ENCODE peak calls at places on chromosome X, in four cellular contexts. S is SK-N-SH, E is HepG2, Y is MM.1S. O is an unnamed sample.
A peak's percentile ranks its signal among the peaks of the same experiment; 100 is the strongest.

GRCh38 chrX:23786268-23786815 is 3.4 kb downstream of the SAT1 start:
- DNase-seq in Y (no peak), S (no peak), E (no peak), O (no peak)

GRCh38 chrX:15349046-15349445 is 13.7 kb upstream of the PIGA start:
- DNase-seq in E (peak; percentile 55), S (peak; percentile 62), Y (peak; percentile 47), O (peak; percentile 85)

GRCh38 chrX:48569958-48570357 is 4.3 kb upstream of the RBM3 start:
- DNase-seq in E (no peak), S (no peak), Y (no peak), O (no peak)

GRCh38 chrX:40663880-40664630 is 16.7 kb upstream of the CXorf38 start:
- DNase-seq in E (no peak), S (peak; percentile 26), Y (no peak), O (peak; percentile 56)

GRCh38 chrX:139881572-139881971 is 51.3 kb downstream of the ATP11C start:
- DNase-seq in E (no peak), Y (no peak), S (no peak), O (no peak)

GRCh38 chrX:145821291-145821897 is 3.8 kb downstream of the SLITRK2 start:
- DNase-seq in Y (no peak), E (no peak), S (no peak), O (peak; percentile 74)

GRCh38 chrX:9133426-9133825 is 99.5 kb upstream of the FAM9B start:
- DNase-seq in E (no peak), S (no peak), Y (no peak), O (no peak)

GRCh38 chrX:107556967-107557366 is 71.3 kb upstream of the PRPS1 start:
- DNase-seq in S (no peak), Y (no peak), E (no peak), O (no peak)

GRCh38 chrX:41064028-41064427 is 21.2 kb upstream of the USP9X start:
- DNase-seq in E (no peak), Y (no peak), S (no peak), O (no peak)

GRCh38 chrX:49233887-49234555 is 881 bp upstream of the CACNA1F start:
- DNase-seq in S (no peak), Y (no peak), E (no peak), O (no peak)

GRCh38 chrX:36650622-36651021 is 357.5 kb upstream of the FAM47C start:
- DNase-seq in Y (no peak), E (no peak), S (no peak), O (no peak)

GRCh38 chrX:38458071-38458470 is 103.3 kb upstream of the TSPAN7 start:
- DNase-seq in S (no peak), Y (peak; percentile 16), E (no peak), O (no peak)

GRCh38 chrX:10041383-10041782 is 74.2 kb downstream of the CLDN34 start:
- DNase-seq in Y (no peak), E (no peak), S (no peak), O (no peak)

GRCh38 chrX:33725556-33726232 is 406.4 kb downstream of the FAM47A start:
- DNase-seq in S (no peak), E (no peak), Y (peak; percentile 69), O (peak; percentile 72)

GRCh38 chrX:154717824-154718223 is 33.1 kb downstream of the GAB3 start:
- DNase-seq in S (peak; percentile 7), E (no peak), Y (no peak), O (no peak)

GRCh38 chrX:41827886-41828285 is 95.5 kb downstream of the CASK start:
- DNase-seq in E (no peak), S (no peak), Y (no peak), O (peak; percentile 2)

GRCh38 chrX:49187028-49187394 is 838 bp upstream of the PRICKLE3 start:
- DNase-seq in Y (no peak), S (no peak), E (no peak), O (no peak)

GRCh38 chrX:151736685-151737084 is 2.1 kb downstream of the CNGA2 start:
- DNase-seq in S (no peak), Y (no peak), E (no peak), O (no peak)

GRCh38 chrX:22310779-22311178 is 38.1 kb downstream of the CBLL2 start:
- DNase-seq in S (no peak), E (no peak), Y (no peak), O (no peak)

GRCh38 chrX:110665636-110666035 is 130.0 kb downstream of the CHRDL1 start:
- DNase-seq in E (peak; percentile 7), Y (peak; percentile 36), S (peak; percentile 20), O (peak; percentile 50)

GRCh38 chrX:83419030-83419792 is 88.9 kb upstream of the POU3F4 start:
- DNase-seq in S (no peak), E (no peak), Y (no peak), O (no peak)

GRCh38 chrX:45711231-45711630 is 510.6 kb upstream of the DIPK2B start:
- DNase-seq in S (no peak), E (no peak), Y (no peak), O (no peak)

GRCh38 chrX:14362731-14363130 is 166.6 kb upstream of the GLRA2 start:
- DNase-seq in Y (no peak), S (no peak), E (no peak), O (no peak)

GRCh38 chrX:50003927-50004326 is 81.5 kb downstream of the CLCN5 start:
- DNase-seq in S (no peak), E (no peak), Y (no peak), O (no peak)

GRCh38 chrX:154900323-154900722 is 14.2 kb downstream of the F8A1 start:
- DNase-seq in E (no peak), Y (no peak), S (no peak), O (no peak)

GRCh38 chrX:24002792-24003191 is 24.2 kb downstream of the KLHL15 start:
- DNase-seq in S (no peak), Y (no peak), E (no peak), O (no peak)

GRCh38 chrX:49956313-49956712 is 33.9 kb downstream of the CLCN5 start:
- DNase-seq in Y (no peak), E (no peak), S (no peak), O (no peak)

GRCh38 chrX:140440891-140441290 is 64.0 kb downstream of the SOX3 start:
- DNase-seq in S (no peak), E (no peak), Y (no peak), O (peak; percentile 56)

GRCh38 chrX:72368796-72369195 is 63.1 kb upstream of the CITED1 start:
- DNase-seq in E (no peak), S (no peak), Y (no peak), O (no peak)

GRCh38 chrX:50638123-50638522 is 167.5 kb upstream of the DGKK start:
- DNase-seq in E (no peak), Y (no peak), S (no peak), O (no peak)

GRCh38 chrX:18119856-18120255 is 100.8 kb downstream of the BEND2 start:
- DNase-seq in S (no peak), E (no peak), Y (no peak), O (no peak)

GRCh38 chrX:136627381-136627780 is 20.6 kb upstream of the CD40LG start:
- DNase-seq in E (no peak), Y (no peak), S (no peak), O (no peak)

GRCh38 chrX:37685452-37686347 is at the start of gene XK:
- DNase-seq in E (no peak), S (peak; percentile 57), Y (peak; percentile 92), O (peak; percentile 68)

GRCh38 chrX:131792356-131792749 is 230.7 kb upstream of the STK26 start:
- DNase-seq in Y (peak; percentile 92), S (peak; percentile 63), E (no peak), O (no peak)

GRCh38 chrX:3312109-3312508 is 34.3 kb downstream of the MXRA5 start:
- DNase-seq in Y (no peak), E (no peak), S (no peak), O (no peak)
- H2AFZ ChIP-seq in Y (no peak overlapping the region), E (no peak overlapping the region), S (no peak overlapping the region), O (no peak overlapping the region)

DNA sequence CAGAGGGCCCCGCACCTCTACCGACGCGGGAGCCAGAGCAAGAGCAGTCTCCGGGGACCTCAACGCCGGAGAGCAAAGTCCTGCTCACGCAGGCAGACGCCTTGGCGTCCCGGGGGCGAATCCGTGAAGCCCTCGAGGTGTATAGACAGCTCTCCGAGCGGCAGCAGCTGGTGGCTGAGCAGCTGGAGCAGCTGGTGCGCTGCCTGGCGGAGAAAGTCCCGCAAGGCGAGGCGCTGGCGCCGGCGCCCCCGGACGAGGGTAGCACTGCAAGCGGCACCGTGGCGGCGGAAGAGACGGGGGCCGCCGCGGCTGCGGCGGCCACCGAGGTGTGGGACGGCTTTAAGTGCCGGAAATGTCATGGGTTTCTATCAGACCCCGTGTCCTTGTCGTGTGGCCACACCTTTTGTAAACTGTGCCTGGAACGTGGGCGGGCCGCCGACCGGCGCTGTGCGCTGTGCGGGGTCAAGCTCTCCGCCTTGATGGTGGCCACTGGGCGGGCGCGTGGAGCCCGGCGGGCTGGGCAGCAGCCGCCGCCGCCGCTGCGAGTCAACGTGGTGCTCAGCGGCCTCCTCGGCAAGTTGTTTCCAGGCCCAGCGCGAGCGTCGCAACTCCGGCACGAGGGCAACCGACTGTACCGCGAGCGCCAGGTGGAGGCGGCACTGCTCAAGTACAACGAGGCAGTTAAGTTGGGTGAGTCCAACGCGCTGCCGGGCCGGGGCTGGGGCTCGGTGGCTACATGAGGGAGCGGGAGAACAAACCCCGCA is 672 bp downstream of the LONRF3 start:
- DNase-seq in E (peak; percentile 27), S (peak; percentile 40), Y (peak; percentile 53), O (peak; percentile 59)
- H3K4me3 ChIP-seq in E (peak overlapping the region; percentile 72), S (no peak overlapping the region), Y (peak overlapping the region; percentile 56), O (peak overlapping the region; percentile 42)

GRCh38 chrX:150202641-150203248 is 160.4 kb upstream of the MAMLD1 start:
- DNase-seq in E (no peak), S (no peak), Y (no peak), O (no peak)

GRCh38 chrX:150207733-150208132 is 155.4 kb upstream of the MAMLD1 start:
- DNase-seq in Y (no peak), S (no peak), E (no peak), O (no peak)

GRCh38 chrX:150201841-150202240 is 161.3 kb upstream of the MAMLD1 start:
- DNase-seq in E (no peak), S (no peak), Y (no peak), O (no peak)

GRCh38 chrX:150203249-150203647 is 159.9 kb upstream of the MAMLD1 start:
- DNase-seq in Y (no peak), S (no peak), E (no peak), O (no peak)

DNA sequence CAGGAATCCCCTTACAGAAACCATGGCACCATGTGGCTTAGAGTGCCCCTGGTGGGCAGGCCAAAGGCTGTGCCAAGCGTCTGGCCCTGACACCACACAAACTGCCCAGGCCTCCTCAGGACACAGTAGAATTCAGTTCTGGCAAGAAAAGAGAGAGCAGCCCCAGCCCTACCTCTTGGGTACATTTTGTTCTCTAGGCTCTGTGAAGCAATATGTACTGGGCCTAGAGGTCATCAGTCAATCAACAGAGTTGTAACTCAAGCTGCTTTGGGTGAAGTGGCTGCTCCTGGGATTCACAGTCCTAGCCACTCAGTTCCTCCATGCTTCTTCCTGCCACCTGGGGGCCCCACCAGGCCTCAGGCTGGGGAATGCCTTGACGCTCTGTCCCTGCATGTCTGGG is 158.1 kb upstream of the MAMLD1 start:
- DNase-seq in E (no peak), Y (no peak), S (peak; percentile 27), O (no peak)
- H2AFZ ChIP-seq in E (no peak overlapping the region), Y (no peak overlapping the region), S (no peak overlapping the region), O (no peak overlapping the region)

GRCh38 chrX:153649178-153649914 is 2.3 kb downstream of the DUSP9 start:
- DNase-seq in S (peak; percentile 84), Y (peak; percentile 47), E (peak; percentile 70), O (peak; percentile 81)

GRCh38 chrX:153646620-153647373 is at the start of gene DUSP9:
- DNase-seq in Y (no peak), E (peak; percentile 83), S (peak; percentile 77), O (peak; percentile 72)

GRCh38 chrX:153645921-153646481 is 1.0 kb upstream of the DUSP9 start:
- DNase-seq in E (peak; percentile 79), Y (no peak), S (no peak), O (no peak)

GRCh38 chrX:153648358-153649177 is 1.6 kb downstream of the DUSP9 start:
- DNase-seq in E (no peak), S (peak; percentile 27), Y (no peak), O (no peak)

GRCh38 chrX:153647461-153648357 is 706 bp downstream of the DUSP9 start:
- DNase-seq in Y (no peak), E (no peak), S (peak; percentile 27), O (peak; percentile 47)
- H3K4me3 ChIP-seq in Y (no peak overlapping the region), E (peak overlapping the region; percentile 75), S (no peak overlapping the region), O (peak overlapping the region; percentile 17)

O was measured in neural progenitor cell.